ENCODE peak calls at places on chromosomes 12 and 14, in six cellular contexts. One of them, this sample, is unnamed.

GRCh38 chr12:131129839-131130238 is 176.1 kb downstream of the ADGRD1 start:
- DNase-seq in naive thymus-derived CD4-positive, alpha-beta T cell: no peak
- DNase-seq in right lobe of liver: no peak
- DNase-seq in activated CD4-positive, alpha-beta T cell treated with anti-CD3 and anti-CD28 coated beads, Interleukin-2, amount 50 U/mL, for 1 hour: no peak
- DNase-seq in effector CD4-positive, alpha-beta T cell: no peak
- DNase-seq in cardiac fibroblast: no peak
- DNase-seq in this sample: no peak

GRCh38 chr12:48000878-48001321 is 3.4 kb downstream of the COL2A1 start:
- DNase-seq in effector CD4-positive, alpha-beta T cell: no peak
- DNase-seq in naive thymus-derived CD4-positive, alpha-beta T cell: no peak
- DNase-seq in activated CD4-positive, alpha-beta T cell treated with anti-CD3 and anti-CD28 coated beads, Interleukin-2, amount 50 U/mL, for 1 hour: no peak
- DNase-seq in right lobe of liver: no peak
- DNase-seq in cardiac fibroblast: peak; percentile 84
- DNase-seq in this sample: no peak

GRCh38 chr14:92033433-92033832 is 6.4 kb downstream of the TRIP11 start:
- DNase-seq in effector CD4-positive, alpha-beta T cell: no peak
- DNase-seq in right lobe of liver: no peak
- DNase-seq in cardiac fibroblast: no peak
- DNase-seq in activated CD4-positive, alpha-beta T cell treated with anti-CD3 and anti-CD28 coated beads, Interleukin-2, amount 50 U/mL, for 1 hour: no peak
- DNase-seq in naive thymus-derived CD4-positive, alpha-beta T cell: no peak
- DNase-seq in this sample: no peak

GRCh38 chr12:68259318-68259940 is 6.0 kb upstream of the IL22 start:
- DNase-seq in right lobe of liver: no peak
- DNase-seq in effector CD4-positive, alpha-beta T cell: no peak
- DNase-seq in activated CD4-positive, alpha-beta T cell treated with anti-CD3 and anti-CD28 coated beads, Interleukin-2, amount 50 U/mL, for 1 hour: no peak
- DNase-seq in naive thymus-derived CD4-positive, alpha-beta T cell: no peak
- DNase-seq in cardiac fibroblast: peak; percentile 96
- DNase-seq in this sample: no peak

GRCh38 chr14:72644038-72644437 is 249.9 kb downstream of the DPF3 start:
- DNase-seq in right lobe of liver: no peak
- DNase-seq in naive thymus-derived CD4-positive, alpha-beta T cell: no peak
- DNase-seq in cardiac fibroblast: no peak
- DNase-seq in activated CD4-positive, alpha-beta T cell treated with anti-CD3 and anti-CD28 coated beads, Interleukin-2, amount 50 U/mL, for 1 hour: no peak
- DNase-seq in effector CD4-positive, alpha-beta T cell: no peak
- DNase-seq in this sample: no peak

GRCh38 chr14:42192659-42193425 is 586.2 kb downstream of the LRFN5 start:
- DNase-seq in cardiac fibroblast: peak; percentile 93
- DNase-seq in effector CD4-positive, alpha-beta T cell: no peak
- DNase-seq in activated CD4-positive, alpha-beta T cell treated with anti-CD3 and anti-CD28 coated beads, Interleukin-2, amount 50 U/mL, for 1 hour: no peak
- DNase-seq in right lobe of liver: no peak
- DNase-seq in naive thymus-derived CD4-positive, alpha-beta T cell: no peak
- DNase-seq in this sample: no peak

GRCh38 chr14:80940146-80940545 is 1.4 kb downstream of the CEP128 start:
- DNase-seq in effector CD4-positive, alpha-beta T cell: no peak
- DNase-seq in cardiac fibroblast: no peak
- DNase-seq in naive thymus-derived CD4-positive, alpha-beta T cell: no peak
- DNase-seq in activated CD4-positive, alpha-beta T cell treated with anti-CD3 and anti-CD28 coated beads, Interleukin-2, amount 50 U/mL, for 1 hour: no peak
- DNase-seq in right lobe of liver: no peak
- DNase-seq in this sample: no peak

GRCh38 chr12:46886541-46887041 is 60.8 kb upstream of the SLC38A4 start:
- DNase-seq in effector CD4-positive, alpha-beta T cell: no peak
- DNase-seq in cardiac fibroblast: peak; percentile 61
- DNase-seq in activated CD4-positive, alpha-beta T cell treated with anti-CD3 and anti-CD28 coated beads, Interleukin-2, amount 50 U/mL, for 1 hour: no peak
- DNase-seq in naive thymus-derived CD4-positive, alpha-beta T cell: no peak
- DNase-seq in right lobe of liver: no peak
- DNase-seq in this sample: no peak

GRCh38 chr14:61408498-61408897 is 87.1 kb downstream of the PRKCH start:
- DNase-seq in activated CD4-positive, alpha-beta T cell treated with anti-CD3 and anti-CD28 coated beads, Interleukin-2, amount 50 U/mL, for 1 hour: no peak
- DNase-seq in naive thymus-derived CD4-positive, alpha-beta T cell: no peak
- DNase-seq in right lobe of liver: no peak
- DNase-seq in effector CD4-positive, alpha-beta T cell: no peak
- DNase-seq in cardiac fibroblast: no peak
- DNase-seq in this sample: no peak

GRCh38 chr12:91846466-91847055 is 299.1 kb downstream of the BTG1 start:
- DNase-seq in right lobe of liver: no peak
- DNase-seq in activated CD4-positive, alpha-beta T cell treated with anti-CD3 and anti-CD28 coated beads, Interleukin-2, amount 50 U/mL, for 1 hour: no peak
- DNase-seq in naive thymus-derived CD4-positive, alpha-beta T cell: no peak
- DNase-seq in cardiac fibroblast: peak; percentile 8
- DNase-seq in effector CD4-positive, alpha-beta T cell: no peak
- DNase-seq in this sample: no peak

GRCh38 chr14:71521736-71522135 is 410.5 kb upstream of the RGS6 start:
- DNase-seq in cardiac fibroblast: no peak
- DNase-seq in right lobe of liver: no peak
- DNase-seq in activated CD4-positive, alpha-beta T cell treated with anti-CD3 and anti-CD28 coated beads, Interleukin-2, amount 50 U/mL, for 1 hour: no peak
- DNase-seq in effector CD4-positive, alpha-beta T cell: no peak
- DNase-seq in naive thymus-derived CD4-positive, alpha-beta T cell: no peak
- DNase-seq in this sample: no peak

GRCh38 chr12:24901975-24902461 is 46.9 kb downstream of the BCAT1 start:
- DNase-seq in activated CD4-positive, alpha-beta T cell treated with anti-CD3 and anti-CD28 coated beads, Interleukin-2, amount 50 U/mL, for 1 hour: no peak
- DNase-seq in naive thymus-derived CD4-positive, alpha-beta T cell: no peak
- DNase-seq in right lobe of liver: no peak
- DNase-seq in effector CD4-positive, alpha-beta T cell: no peak
- DNase-seq in cardiac fibroblast: no peak
- DNase-seq in this sample: no peak

GRCh38 chr12:116039081-116039480 is 238.4 kb downstream of the MED13L start:
- DNase-seq in activated CD4-positive, alpha-beta T cell treated with anti-CD3 and anti-CD28 coated beads, Interleukin-2, amount 50 U/mL, for 1 hour: no peak
- DNase-seq in right lobe of liver: no peak
- DNase-seq in cardiac fibroblast: no peak
- DNase-seq in naive thymus-derived CD4-positive, alpha-beta T cell: no peak
- DNase-seq in effector CD4-positive, alpha-beta T cell: no peak
- DNase-seq in this sample: no peak

GRCh38 chr12:130452546-130452945 is 114.9 kb downstream of the PIWIL1 start:
- DNase-seq in cardiac fibroblast: no peak
- DNase-seq in activated CD4-positive, alpha-beta T cell treated with anti-CD3 and anti-CD28 coated beads, Interleukin-2, amount 50 U/mL, for 1 hour: no peak
- DNase-seq in right lobe of liver: peak; percentile 26
- DNase-seq in naive thymus-derived CD4-positive, alpha-beta T cell: no peak
- DNase-seq in effector CD4-positive, alpha-beta T cell: no peak
- DNase-seq in this sample: no peak

GRCh38 chr12:54601841-54602240 is 13.4 kb upstream of the PPP1R1A start:
- DNase-seq in cardiac fibroblast: peak; percentile 41
- DNase-seq in activated CD4-positive, alpha-beta T cell treated with anti-CD3 and anti-CD28 coated beads, Interleukin-2, amount 50 U/mL, for 1 hour: no peak
- DNase-seq in right lobe of liver: no peak
- DNase-seq in effector CD4-positive, alpha-beta T cell: no peak
- DNase-seq in naive thymus-derived CD4-positive, alpha-beta T cell: no peak
- DNase-seq in this sample: no peak

GRCh38 chr12:81819991-81820633 is 61.0 kb upstream of the PPFIA2 start:
- DNase-seq in cardiac fibroblast: peak; percentile 18
- DNase-seq in right lobe of liver: no peak
- DNase-seq in naive thymus-derived CD4-positive, alpha-beta T cell: no peak
- DNase-seq in activated CD4-positive, alpha-beta T cell treated with anti-CD3 and anti-CD28 coated beads, Interleukin-2, amount 50 U/mL, for 1 hour: no peak
- DNase-seq in effector CD4-positive, alpha-beta T cell: no peak
- DNase-seq in this sample: no peak

GRCh38 chr14:69615471-69616407 is 4.3 kb downstream of the SUSD6 start:
- DNase-seq in effector CD4-positive, alpha-beta T cell: no peak
- DNase-seq in naive thymus-derived CD4-positive, alpha-beta T cell: peak; percentile 56
- DNase-seq in activated CD4-positive, alpha-beta T cell treated with anti-CD3 and anti-CD28 coated beads, Interleukin-2, amount 50 U/mL, for 1 hour: no peak
- DNase-seq in cardiac fibroblast: peak; percentile 82
- DNase-seq in right lobe of liver: no peak
- DNase-seq in this sample: no peak

GRCh38 chr12:118544569-118544968 is 168.2 kb downstream of the SUDS3 start:
- DNase-seq in cardiac fibroblast: peak; percentile 59
- DNase-seq in effector CD4-positive, alpha-beta T cell: no peak
- DNase-seq in activated CD4-positive, alpha-beta T cell treated with anti-CD3 and anti-CD28 coated beads, Interleukin-2, amount 50 U/mL, for 1 hour: no peak
- DNase-seq in naive thymus-derived CD4-positive, alpha-beta T cell: no peak
- DNase-seq in right lobe of liver: no peak
- DNase-seq in this sample: no peak

GRCh38 chr12:26319511-26319910 is 124.1 kb downstream of the SSPN start:
- DNase-seq in naive thymus-derived CD4-positive, alpha-beta T cell: no peak
- DNase-seq in right lobe of liver: no peak
- DNase-seq in effector CD4-positive, alpha-beta T cell: no peak
- DNase-seq in cardiac fibroblast: peak; percentile 93
- DNase-seq in activated CD4-positive, alpha-beta T cell treated with anti-CD3 and anti-CD28 coated beads, Interleukin-2, amount 50 U/mL, for 1 hour: no peak
- DNase-seq in this sample: no peak

GRCh38 chr12:121787063-121787774 is 6.3 kb downstream of the RHOF start:
- DNase-seq in effector CD4-positive, alpha-beta T cell: no peak
- DNase-seq in naive thymus-derived CD4-positive, alpha-beta T cell: peak; percentile 58
- DNase-seq in right lobe of liver: no peak
- DNase-seq in cardiac fibroblast: no peak
- DNase-seq in activated CD4-positive, alpha-beta T cell treated with anti-CD3 and anti-CD28 coated beads, Interleukin-2, amount 50 U/mL, for 1 hour: peak; percentile 50
- DNase-seq in this sample: peak; percentile 44

GRCh38 chr14:77044776-77045569 is 16.5 kb upstream of the IRF2BPL start:
- DNase-seq in activated CD4-positive, alpha-beta T cell treated with anti-CD3 and anti-CD28 coated beads, Interleukin-2, amount 50 U/mL, for 1 hour: no peak
- DNase-seq in effector CD4-positive, alpha-beta T cell: no peak
- DNase-seq in naive thymus-derived CD4-positive, alpha-beta T cell: no peak
- DNase-seq in cardiac fibroblast: peak; percentile 69
- DNase-seq in right lobe of liver: no peak
- DNase-seq in this sample: no peak

GRCh38 chr14:57692671-57693070 is 173.2 kb downstream of the SLC35F4 start:
- DNase-seq in naive thymus-derived CD4-positive, alpha-beta T cell: no peak
- DNase-seq in right lobe of liver: no peak
- DNase-seq in activated CD4-positive, alpha-beta T cell treated with anti-CD3 and anti-CD28 coated beads, Interleukin-2, amount 50 U/mL, for 1 hour: no peak
- DNase-seq in cardiac fibroblast: peak; percentile 84
- DNase-seq in effector CD4-positive, alpha-beta T cell: no peak
- DNase-seq in this sample: no peak

GRCh38 chr12:96400631-96401060 is 407 bp upstream of the CDK17 start:
- DNase-seq in activated CD4-positive, alpha-beta T cell treated with anti-CD3 and anti-CD28 coated beads, Interleukin-2, amount 50 U/mL, for 1 hour: no peak
- DNase-seq in cardiac fibroblast: peak; percentile 56
- DNase-seq in effector CD4-positive, alpha-beta T cell: no peak
- DNase-seq in naive thymus-derived CD4-positive, alpha-beta T cell: no peak
- DNase-seq in right lobe of liver: no peak
- DNase-seq in this sample: no peak

GRCh38 chr12:114316076-114316475 is 89.9 kb downstream of the TBX5 start:
- DNase-seq in effector CD4-positive, alpha-beta T cell: no peak
- DNase-seq in cardiac fibroblast: peak; percentile 72
- DNase-seq in right lobe of liver: no peak
- DNase-seq in naive thymus-derived CD4-positive, alpha-beta T cell: no peak
- DNase-seq in activated CD4-positive, alpha-beta T cell treated with anti-CD3 and anti-CD28 coated beads, Interleukin-2, amount 50 U/mL, for 1 hour: no peak
- DNase-seq in this sample: no peak

GRCh38 chr12:4251228-4251891 is 22.2 kb upstream of the CCND2 start:
- DNase-seq in effector CD4-positive, alpha-beta T cell: no peak
- DNase-seq in naive thymus-derived CD4-positive, alpha-beta T cell: peak; percentile 55
- DNase-seq in cardiac fibroblast: no peak
- DNase-seq in right lobe of liver: no peak
- DNase-seq in activated CD4-positive, alpha-beta T cell treated with anti-CD3 and anti-CD28 coated beads, Interleukin-2, amount 50 U/mL, for 1 hour: no peak
- DNase-seq in this sample: no peak

GRCh38 chr12:98073610-98074009 is 441.8 kb upstream of the TMPO start:
- DNase-seq in cardiac fibroblast: no peak
- DNase-seq in effector CD4-positive, alpha-beta T cell: no peak
- DNase-seq in naive thymus-derived CD4-positive, alpha-beta T cell: no peak
- DNase-seq in activated CD4-positive, alpha-beta T cell treated with anti-CD3 and anti-CD28 coated beads, Interleukin-2, amount 50 U/mL, for 1 hour: no peak
- DNase-seq in right lobe of liver: peak; percentile 55
- DNase-seq in this sample: no peak

GRCh38 chr14:39946796-39947195 is 514.6 kb upstream of the FBXO33 start:
- DNase-seq in right lobe of liver: no peak
- DNase-seq in cardiac fibroblast: peak; percentile 1
- DNase-seq in effector CD4-positive, alpha-beta T cell: no peak
- DNase-seq in naive thymus-derived CD4-positive, alpha-beta T cell: no peak
- DNase-seq in activated CD4-positive, alpha-beta T cell treated with anti-CD3 and anti-CD28 coated beads, Interleukin-2, amount 50 U/mL, for 1 hour: no peak
- DNase-seq in this sample: no peak